ENCODE peak calls at places on chromosomes 7 and 10, in four cellular contexts. One of them, this sample, is unnamed.

GRCh38 chr7:142438923-142439515 is 181.2 kb upstream of the PRSS58 start:
- DNase-seq in stomach: no peak
- DNase-seq in germinal center: no peak
- DNase-seq in GM10248: no peak
- DNase-seq in this sample: no peak

GRCh38 chr10:132182591-132182990 is 4.2 kb upstream of the DPYSL4 start:
- DNase-seq in stomach: no peak
- DNase-seq in germinal center: no peak
- DNase-seq in GM10248: no peak
- DNase-seq in this sample: no peak

GRCh38 chr7:11192506-11192905 is 218.8 kb downstream of the PHF14 start:
- DNase-seq in stomach: no peak
- DNase-seq in germinal center: no peak
- DNase-seq in GM10248: no peak
- DNase-seq in this sample: no peak

GRCh38 chr10:26556756-26557640 is 118.9 kb downstream of the APBB1IP start:
- DNase-seq in stomach: no peak
- DNase-seq in germinal center: peak
- DNase-seq in GM10248: peak
- DNase-seq in this sample: peak

GRCh38 chr7:80047856-80048459 is 86.7 kb upstream of the GNAI1 start:
- DNase-seq in stomach: no peak
- DNase-seq in germinal center: no peak
- DNase-seq in GM10248: no peak
- DNase-seq in this sample: no peak

GRCh38 chr7:106048621-106049020 is 63.5 kb downstream of the SYPL1 start:
- DNase-seq in stomach: no peak
- DNase-seq in germinal center: no peak
- DNase-seq in GM10248: no peak
- DNase-seq in this sample: no peak

GRCh38 chr7:135822396-135822795 is 73.8 kb upstream of the FAM180A start:
- DNase-seq in stomach: no peak
- DNase-seq in germinal center: no peak
- DNase-seq in GM10248: no peak
- DNase-seq in this sample: no peak

GRCh38 chr7:6650521-6651011 is 13.4 kb downstream of the ZNF316 start:
- DNase-seq in stomach: no peak
- DNase-seq in germinal center: no peak
- DNase-seq in GM10248: no peak
- DNase-seq in this sample: no peak

GRCh38 chr7:51315393-51316261 is 982 bp downstream of the COBL start:
- DNase-seq in stomach: peak
- DNase-seq in germinal center: no peak
- DNase-seq in GM10248: no peak
- DNase-seq in this sample: no peak

GRCh38 chr10:107728807-107729206 is 564.3 kb upstream of the SORCS1 start:
- DNase-seq in stomach: no peak
- DNase-seq in germinal center: no peak
- DNase-seq in GM10248: no peak
- DNase-seq in this sample: no peak

GRCh38 chr10:55500931-55501559 is 700.0 kb upstream of the PCDH15 start:
- DNase-seq in stomach: no peak
- DNase-seq in germinal center: no peak
- DNase-seq in GM10248: peak
- DNase-seq in this sample: peak

GRCh38 chr7:149320313-149321124 is 58.5 kb downstream of the ZNF783 start:
- DNase-seq in stomach: no peak
- DNase-seq in germinal center: no peak
- DNase-seq in GM10248: no peak
- DNase-seq in this sample: no peak

GRCh38 chr7:98772242-98772603 is 97.6 kb downstream of the TMEM130 start:
- DNase-seq in stomach: no peak
- DNase-seq in germinal center: no peak
- DNase-seq in GM10248: no peak
- DNase-seq in this sample: peak

GRCh38 chr10:84908491-84908890 is 580.1 kb downstream of the CCSER2 start:
- DNase-seq in stomach: no peak
- DNase-seq in germinal center: no peak
- DNase-seq in GM10248: no peak
- DNase-seq in this sample: no peak

GRCh38 chr7:2018786-2019692 is 213.7 kb downstream of the MAD1L1 start:
- DNase-seq in stomach: no peak
- DNase-seq in germinal center: no peak
- DNase-seq in GM10248: peak
- DNase-seq in this sample: no peak

GRCh38 chr10:34235164-34235832 is 579.8 kb downstream of the PARD3 start:
- DNase-seq in stomach: no peak
- DNase-seq in germinal center: no peak
- DNase-seq in GM10248: no peak
- DNase-seq in this sample: no peak

GRCh38 chr7:130276796-130277762 is 10.4 kb downstream of the CPA2 start:
- DNase-seq in stomach: no peak
- DNase-seq in germinal center: no peak
- DNase-seq in GM10248: no peak
- DNase-seq in this sample: peak

GRCh38 chr7:129796186-129796775 is 156.5 kb downstream of the UBE2H start:
- DNase-seq in stomach: no peak
- DNase-seq in germinal center: no peak
- DNase-seq in GM10248: no peak
- DNase-seq in this sample: no peak

GRCh38 chr10:97643586-97643985 is 3.1 kb downstream of the PI4K2A start:
- DNase-seq in stomach: no peak
- DNase-seq in germinal center: no peak
- DNase-seq in GM10248: no peak
- DNase-seq in this sample: no peak

GRCh38 chr10:112006831-112007230 is 176.7 kb downstream of the GPAM start:
- DNase-seq in stomach: no peak
- DNase-seq in germinal center: no peak
- DNase-seq in GM10248: no peak
- DNase-seq in this sample: no peak

GRCh38 chr10:91104185-91105041 is 116.0 kb upstream of the PCGF5 start:
- DNase-seq in stomach: no peak
- DNase-seq in germinal center: peak
- DNase-seq in GM10248: peak
- DNase-seq in this sample: peak

GRCh38 chr7:4272141-4272540 is 410.0 kb upstream of the FOXK1 start:
- DNase-seq in stomach: no peak
- DNase-seq in germinal center: no peak
- DNase-seq in GM10248: no peak
- DNase-seq in this sample: no peak

GRCh38 chr10:72126184-72126871 is 38.0 kb upstream of the SPOCK2 start:
- DNase-seq in stomach: no peak
- DNase-seq in germinal center: no peak
- DNase-seq in GM10248: peak
- DNase-seq in this sample: peak

GRCh38 chr7:44391746-44392617 is 66.6 kb upstream of the CAMK2B start:
- DNase-seq in stomach: peak
- DNase-seq in germinal center: no peak
- DNase-seq in GM10248: no peak
- DNase-seq in this sample: no peak

GRCh38 chr10:7111574-7111973 is 299.3 kb downstream of the SFMBT2 start:
- DNase-seq in stomach: no peak
- DNase-seq in germinal center: no peak
- DNase-seq in GM10248: no peak
- DNase-seq in this sample: no peak

GRCh38 chr7:151551820-151552219 is 32.1 kb upstream of the RHEB start:
- DNase-seq in stomach: no peak
- DNase-seq in germinal center: no peak
- DNase-seq in GM10248: no peak
- DNase-seq in this sample: no peak

GRCh38 chr7:3650844-3651243 is 349.8 kb downstream of the SDK1 start:
- DNase-seq in stomach: no peak
- DNase-seq in germinal center: no peak
- DNase-seq in GM10248: no peak
- DNase-seq in this sample: no peak

GRCh38 chr7:35982600-35982999 is 170.5 kb upstream of the EEPD1 start:
- DNase-seq in stomach: no peak
- DNase-seq in germinal center: no peak
- DNase-seq in GM10248: no peak
- DNase-seq in this sample: no peak

GRCh38 chr10:22682237-22683192 is 31.9 kb downstream of the PIP4K2A start:
- DNase-seq in stomach: no peak
- DNase-seq in germinal center: no peak
- DNase-seq in GM10248: peak
- DNase-seq in this sample: peak

GRCh38 chr7:19116121-19117080 is 1.0 kb downstream of the TWIST1 start:
- DNase-seq in stomach: no peak
- DNase-seq in germinal center: peak
- DNase-seq in GM10248: peak
- DNase-seq in this sample: peak

GRCh38 chr10:113711142-113711541 is 31.4 kb downstream of the CASP7 start:
- DNase-seq in stomach: no peak
- DNase-seq in germinal center: no peak
- DNase-seq in GM10248: no peak
- DNase-seq in this sample: no peak

GRCh38 chr10:47330804-47331203 is 8.6 kb downstream of the GDF2 start:
- DNase-seq in stomach: peak
- DNase-seq in germinal center: no peak
- DNase-seq in GM10248: no peak
- DNase-seq in this sample: no peak

GRCh38 chr10:101030492-101031127 is 319 bp downstream of the PDZD7 start:
- DNase-seq in stomach: no peak
- DNase-seq in germinal center: no peak
- DNase-seq in GM10248: no peak
- DNase-seq in this sample: no peak

GRCh38 chr7:13724631-13725566 is 264.6 kb downstream of the ETV1 start:
- DNase-seq in stomach: no peak
- DNase-seq in germinal center: no peak
- DNase-seq in GM10248: no peak
- DNase-seq in this sample: no peak

GRCh38 chr7:35036361-35037171 is 719 bp downstream of the DPY19L1 start:
- DNase-seq in stomach: peak
- DNase-seq in germinal center: peak
- DNase-seq in GM10248: peak
- DNase-seq in this sample: peak

This sample was measured in GM12865.